ENCODE peak calls at places on chromosome 4, in six cellular contexts. W is heart left ventricle, I is uterus, O is adrenal gland, E is endothelial cell of umbilical vein, N is IMR-90. V is an unnamed sample.
A peak's percentile ranks its signal among the peaks of the same experiment; 100 is the strongest.

GRCh38 chr4:175125410-175126068 is 207.4 kb downstream of the ADAM29 start:
- DNase-seq in W (no peak), I (no peak), O (no peak), E (no peak), N (no peak), V (no peak)

GRCh38 chr4:76989391-76990061 is 40.0 kb downstream of the SEPTIN11 start:
- DNase-seq in W (no peak), I (no peak), O (no peak), E (no peak), N (no peak), V (no peak)

GRCh38 chr4:86443495-86443894 is 83.6 kb upstream of the MAPK10 start:
- DNase-seq in W (no peak), I (no peak), O (no peak), E (no peak), N (no peak), V (no peak)

GRCh38 chr4:88965053-88965452 is 91.9 kb downstream of the FAM13A start:
- DNase-seq in W (no peak), I (no peak), O (no peak), E (no peak), N (peak; percentile 16), V (no peak)

GRCh38 chr4:80115368-80116181 is 42.5 kb upstream of the ANTXR2 start:
- DNase-seq in W (no peak), I (no peak), O (no peak), E (no peak), N (no peak), V (no peak)

GRCh38 chr4:94892051-94892450 is 134.3 kb downstream of the BMPR1B start:
- DNase-seq in W (no peak), I (no peak), O (no peak), E (peak; percentile 10), N (no peak), V (no peak)

GRCh38 chr4:182140547-182140946 is 102.7 kb upstream of the TENM3 start:
- DNase-seq in W (no peak), I (no peak), O (no peak), E (no peak), N (no peak), V (no peak)

GRCh38 chr4:127484101-127484500 is 148.7 kb upstream of the INTU start:
- DNase-seq in W (no peak), I (no peak), O (no peak), E (no peak), N (no peak), V (no peak)

GRCh38 chr4:97498875-97499274 is 644.4 kb downstream of the STPG2 start:
- DNase-seq in W (no peak), I (no peak), O (no peak), E (no peak), N (no peak), V (no peak)

GRCh38 chr4:172202480-172203076 is 389.4 kb downstream of the GALNTL6 start:
- DNase-seq in W (no peak), I (no peak), O (no peak), E (peak; percentile 17), N (peak; percentile 18), V (no peak)

DNA sequence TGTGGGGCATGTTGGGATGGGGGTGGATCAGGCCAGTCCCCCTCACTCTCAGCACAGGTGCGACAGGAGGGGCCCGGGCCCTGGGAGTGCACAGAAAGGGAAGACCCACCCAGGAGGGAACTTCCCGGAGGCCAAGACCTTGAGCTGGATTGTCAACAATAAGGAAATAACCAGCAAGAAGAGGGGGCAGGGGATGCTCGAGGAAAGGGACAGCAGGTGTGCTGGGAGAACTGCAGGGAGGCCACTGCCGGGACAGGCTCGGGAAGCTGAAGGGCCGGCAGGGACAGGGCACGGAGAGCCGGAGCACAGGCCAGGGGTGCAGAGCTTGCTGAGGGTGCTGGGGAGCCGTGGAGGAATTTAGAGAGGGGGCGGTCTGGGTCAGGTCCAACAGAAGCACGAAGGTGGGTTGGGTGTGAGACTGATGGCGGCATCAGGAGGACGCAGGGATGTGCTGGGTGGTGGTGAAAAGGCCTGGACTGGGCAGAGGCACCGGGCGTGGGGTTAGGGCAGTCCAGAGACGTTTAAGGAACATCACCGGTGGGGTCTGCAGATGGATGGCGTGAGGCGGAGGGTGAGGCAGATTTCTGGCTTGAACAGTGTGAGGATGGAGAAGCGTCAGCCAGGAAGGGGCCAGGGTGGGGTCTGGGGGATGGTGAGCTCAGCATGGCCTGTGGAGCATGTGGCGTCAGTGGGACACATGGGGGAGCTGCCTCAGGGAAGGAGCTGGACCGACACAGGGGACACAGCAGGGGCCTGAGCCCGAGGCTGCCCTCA is 54.8 kb downstream of the ADRA2C start:
- DNase-seq in W (peak; percentile 34), I (no peak), O (no peak), E (no peak), N (no peak), V (no peak)
- H3K4me1 ChIP-seq in W (no peaks in the 10 kb centered on the region), I (no peaks in the 10 kb centered on the region), O (no peaks in the 10 kb centered on the region), E (no peaks in the 10 kb centered on the region), N (no peaks in the 10 kb centered on the region), V (no peaks in the 10 kb centered on the region)

DNA sequence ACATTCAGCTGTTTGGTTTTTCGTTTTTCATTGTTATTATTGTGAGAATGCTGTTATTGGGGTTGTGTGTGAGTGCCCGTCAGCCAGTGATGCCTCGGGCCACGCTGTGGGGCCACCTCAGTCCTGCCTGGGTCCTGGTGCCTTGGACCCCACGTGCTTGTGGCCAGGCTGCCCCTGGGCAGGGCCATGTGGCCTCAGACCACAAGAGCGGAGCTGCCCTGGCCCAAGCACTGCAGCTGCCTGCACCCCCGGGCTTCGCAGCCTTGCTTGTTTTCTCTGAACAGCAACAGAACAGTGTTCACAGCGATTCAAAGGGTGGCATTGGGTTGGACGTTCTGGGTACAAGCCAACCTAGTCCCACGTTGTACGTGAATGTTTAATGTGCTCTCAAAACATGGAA is 56.9 kb downstream of the CPLX1 start:
- DNase-seq in W (peak; percentile 43), I (no peak), O (no peak), E (no peak), N (no peak), V (no peak)
- TF ChIP-seq POLR2A in W (no peak), I (no peak), O (no peak), E (no peak), N (no peak), V (no peak)

DNA sequence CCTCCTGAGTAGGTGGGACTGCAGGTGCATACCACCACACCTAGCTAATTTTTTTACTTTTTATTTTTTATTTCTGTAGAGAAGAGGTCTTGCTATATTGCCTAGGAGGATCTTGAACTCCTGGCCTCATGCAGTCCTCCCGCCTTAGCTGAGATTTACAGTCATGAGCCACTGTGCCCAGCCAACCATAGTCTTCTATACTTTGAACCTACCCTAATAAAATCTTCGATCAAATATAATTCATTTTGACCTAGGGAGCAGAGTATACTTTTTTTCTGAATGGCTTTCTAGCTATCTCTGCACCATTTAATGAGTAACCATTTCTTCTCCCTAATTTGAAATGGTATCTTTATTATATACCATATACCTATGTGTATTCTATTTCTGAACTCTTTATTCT is 6.7 kb downstream of the ETFDH start:
- DNase-seq in W (no peak), I (no peak), O (no peak), E (no peak), N (no peak), V (no peak)
- TF ChIP-seq CTCF in W (no peak), I (no peak), O (no peak), E (no peak), N (no peak), V (no peak)

GRCh38 chr4:23873717-23874535 is 15.9 kb downstream of the PPARGC1A start:
- DNase-seq in W (no peak), I (no peak), O (no peak), E (no peak), N (no peak), V (no peak)
- H3K4me1 ChIP-seq in W (peaks cover 82% of the 10 kb centered on the region), I (no peaks in the 10 kb centered on the region), O (no peaks in the 10 kb centered on the region), E (no peaks in the 10 kb centered on the region), N (no peaks in the 10 kb centered on the region), V (no peaks in the 10 kb centered on the region)

GRCh38 chr4:83484500-83485431 is at the start of gene ABRAXAS1:
- DNase-seq in W (peak; percentile 96), I (peak; percentile 94), O (peak; percentile 96), E (peak; percentile 96), N (peak; percentile 86), V (peak; percentile 94)
- TF ChIP-seq POLR2A in W (peak; percentile 97), I (peak; percentile 94), O (peak; percentile 93), E (peak; percentile 91), N (peak; percentile 49), V (peak; percentile 87)

DNA sequence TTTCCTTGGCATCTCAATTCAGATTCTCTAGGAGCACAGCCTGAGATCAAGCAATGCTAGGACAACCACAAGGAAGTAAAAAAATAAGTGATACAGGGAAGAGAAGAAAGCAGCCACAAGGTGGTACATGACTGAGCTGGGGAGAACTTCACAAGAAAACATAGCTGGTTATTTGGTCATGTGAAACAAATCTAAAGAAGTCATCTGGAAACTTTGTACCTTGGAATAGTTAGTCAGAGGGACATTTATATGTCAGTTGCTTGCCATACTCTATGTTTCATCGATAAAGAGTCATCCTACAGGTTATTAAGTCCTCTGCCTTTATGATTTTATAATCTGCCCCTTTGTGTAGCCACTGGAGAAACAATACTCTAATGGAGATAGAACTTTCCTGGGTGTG is 575.1 kb downstream of the IL15 start:
- DNase-seq in W (no peak), I (no peak), O (no peak), E (no peak), N (no peak), V (no peak)
- TF ChIP-seq CTCF in W (no peak), I (no peak), O (no peak), E (no peak), N (no peak), V (no peak)

DNA sequence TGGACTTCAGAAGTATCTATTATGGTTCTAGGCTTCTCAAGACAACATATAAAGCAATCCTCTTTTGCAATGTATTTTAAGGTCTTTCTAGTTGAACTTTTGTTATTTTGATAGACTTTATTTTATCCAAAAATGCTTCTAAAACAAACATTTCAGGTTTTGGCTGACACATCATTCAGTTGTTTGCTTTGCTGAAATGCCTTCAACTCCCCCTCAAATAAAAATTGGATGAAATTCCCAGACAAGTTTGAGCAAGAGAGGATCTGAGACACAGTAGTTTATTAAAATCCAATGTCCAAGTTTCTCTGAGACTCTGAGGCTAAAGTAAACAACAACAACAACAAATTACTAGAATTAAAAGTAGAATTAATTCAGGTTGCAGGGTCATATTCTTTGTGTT is 65.1 kb downstream of the PRSS12 start:
- DNase-seq in W (no peak), I (no peak), O (no peak), E (no peak), N (peak; percentile 46), V (no peak)
- H3K4me1 ChIP-seq in W (no peaks in the 10 kb centered on the region), I (no peaks in the 10 kb centered on the region), O (no peaks in the 10 kb centered on the region), E (no peaks in the 10 kb centered on the region), N (peaks cover 22% of the 10 kb centered on the region), V (no peaks in the 10 kb centered on the region)

DNA sequence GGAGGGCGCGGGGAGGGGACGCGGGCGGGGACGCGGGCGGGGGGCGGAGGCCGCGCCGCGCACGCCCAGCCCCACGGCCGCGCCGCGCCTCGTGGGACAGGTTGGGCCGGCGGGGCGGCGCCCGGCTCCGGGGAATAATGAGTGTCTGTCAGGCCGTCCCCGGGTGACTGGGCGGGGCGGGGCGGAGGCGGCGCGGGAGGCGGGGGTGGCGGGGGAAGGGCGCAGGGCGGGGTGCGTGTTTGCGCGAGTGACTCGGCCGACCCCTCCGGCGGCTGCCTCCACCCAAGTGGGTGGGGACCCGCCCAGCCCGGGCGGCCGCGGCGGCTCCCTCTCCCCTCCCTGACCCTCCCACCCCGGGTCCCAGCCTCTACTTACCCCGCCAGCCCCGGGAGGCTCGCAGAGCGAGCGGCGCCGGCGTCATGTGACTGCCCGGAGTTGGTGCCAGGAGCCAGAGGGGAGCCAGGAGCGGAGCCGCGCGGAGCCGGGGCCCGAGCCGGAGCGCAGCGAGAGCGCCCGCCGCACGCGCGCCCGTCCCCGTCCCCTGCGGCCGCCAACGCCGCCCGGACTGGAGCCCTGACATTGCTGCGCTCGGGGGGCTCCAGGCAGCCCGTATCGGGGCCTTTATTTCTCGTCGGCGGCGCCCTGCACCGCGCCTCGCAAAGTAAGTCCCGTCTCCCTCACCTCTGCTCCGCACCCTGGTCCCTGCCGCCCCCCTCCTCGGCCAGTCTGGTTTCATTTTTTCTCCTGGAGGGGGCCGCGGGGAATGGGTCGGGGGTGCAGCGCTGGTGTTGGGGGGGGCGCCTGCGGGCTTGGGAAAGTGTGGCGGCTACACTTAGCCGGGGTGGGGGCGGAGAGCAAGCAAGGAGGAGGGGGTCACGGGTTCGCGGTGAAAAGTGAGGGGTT is at the start of gene KLF3:
- DNase-seq in W (peak; percentile 98), I (peak; percentile 94), O (peak; percentile 96), E (peak; percentile 86), N (peak; percentile 82), V (peak; percentile 92)
- TF ChIP-seq POLR2A in W (peak; percentile 92), I (peak; percentile 50), O (peak; percentile 98), E (peak; percentile 56), N (peak; percentile 88), V (peak; percentile 88)

V was measured in ovary.